ENCODE peak calls at places on chromosomes 13 and 19, in four cellular contexts. One of them, this sample, is unnamed.
A peak's percentile ranks its signal among the peaks of the same experiment; 100 is the strongest.

GRCh38 chr13:98752111-98752941 is at the start of gene SLC15A1:
- DNase-seq in H1: peak; percentile 70
- DNase-seq in GM12878: no peak
- DNase-seq in K562: no peak
- DNase-seq in this sample: no peak

GRCh38 chr19:45107621-45108170 is 14.7 kb downstream of the PPP1R37 start:
- DNase-seq in GM12878: no peak
- DNase-seq in H1: no peak
- DNase-seq in K562: no peak
- DNase-seq in this sample: no peak

GRCh38 chr19:51227324-51227723 is 2.4 kb downstream of the CD33 start:
- DNase-seq in GM12878: no peak
- DNase-seq in H1: no peak
- DNase-seq in K562: no peak
- DNase-seq in this sample: no peak

GRCh38 chr13:103009061-103009840 is 57.0 kb downstream of the SLC10A2 start:
- DNase-seq in H1: no peak
- DNase-seq in K562: no peak
- DNase-seq in GM12878: no peak
- DNase-seq in this sample: no peak

GRCh38 chr13:30806784-30807183 is 71.4 kb downstream of the ALOX5AP start:
- DNase-seq in H1: no peak
- DNase-seq in K562: no peak
- DNase-seq in GM12878: no peak
- DNase-seq in this sample: no peak

GRCh38 chr13:113802090-113802531 is 43.1 kb downstream of the TMEM255B start:
- DNase-seq in K562: peak; percentile 19
- DNase-seq in H1: peak; percentile 81
- DNase-seq in GM12878: no peak
- DNase-seq in this sample: peak; percentile 13

GRCh38 chr19:39405261-39405912 is 1.3 kb upstream of the ZFP36 start:
- DNase-seq in K562: no peak
- DNase-seq in H1: no peak
- DNase-seq in GM12878: no peak
- DNase-seq in this sample: no peak

GRCh38 chr19:38196948-38197656 is 26.9 kb downstream of the DPF1 start:
- DNase-seq in K562: no peak
- DNase-seq in H1: no peak
- DNase-seq in GM12878: no peak
- DNase-seq in this sample: no peak

GRCh38 chr13:30618186-30618937 is 642 bp downstream of the USPL1 start:
- DNase-seq in H1: no peak
- DNase-seq in GM12878: no peak
- DNase-seq in K562: no peak
- DNase-seq in this sample: peak; percentile 4

DNA sequence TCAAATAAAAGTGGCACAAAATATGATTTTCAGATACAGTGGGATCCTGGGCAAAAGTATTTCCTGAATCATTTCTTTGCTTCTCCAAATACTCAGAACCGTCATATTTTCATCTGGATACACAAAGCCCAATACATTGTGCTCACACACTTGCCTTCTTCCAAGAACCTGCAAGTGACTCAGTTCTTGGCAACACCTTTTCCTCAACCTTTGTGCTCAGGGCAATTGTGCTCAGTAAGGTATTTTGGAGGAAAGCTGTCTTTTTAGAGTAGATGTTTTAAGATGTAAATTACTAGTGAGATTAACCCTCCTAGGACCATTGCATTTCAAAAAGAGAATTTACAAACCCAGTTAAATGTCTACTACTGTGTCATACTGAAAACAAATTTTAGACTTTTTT is 233.5 kb downstream of the EFNB2 start:
- DNase-seq in GM12878: no peak
- DNase-seq in K562: no peak
- DNase-seq in H1: no peak
- DNase-seq in this sample: no peak
- TF ChIP-seq HDAC6 in GM12878: no peak
- TF ChIP-seq HDAC6 in K562: no peak
- TF ChIP-seq HDAC6 in H1: no peak
- TF ChIP-seq HDAC6 in this sample: no peak

DNA sequence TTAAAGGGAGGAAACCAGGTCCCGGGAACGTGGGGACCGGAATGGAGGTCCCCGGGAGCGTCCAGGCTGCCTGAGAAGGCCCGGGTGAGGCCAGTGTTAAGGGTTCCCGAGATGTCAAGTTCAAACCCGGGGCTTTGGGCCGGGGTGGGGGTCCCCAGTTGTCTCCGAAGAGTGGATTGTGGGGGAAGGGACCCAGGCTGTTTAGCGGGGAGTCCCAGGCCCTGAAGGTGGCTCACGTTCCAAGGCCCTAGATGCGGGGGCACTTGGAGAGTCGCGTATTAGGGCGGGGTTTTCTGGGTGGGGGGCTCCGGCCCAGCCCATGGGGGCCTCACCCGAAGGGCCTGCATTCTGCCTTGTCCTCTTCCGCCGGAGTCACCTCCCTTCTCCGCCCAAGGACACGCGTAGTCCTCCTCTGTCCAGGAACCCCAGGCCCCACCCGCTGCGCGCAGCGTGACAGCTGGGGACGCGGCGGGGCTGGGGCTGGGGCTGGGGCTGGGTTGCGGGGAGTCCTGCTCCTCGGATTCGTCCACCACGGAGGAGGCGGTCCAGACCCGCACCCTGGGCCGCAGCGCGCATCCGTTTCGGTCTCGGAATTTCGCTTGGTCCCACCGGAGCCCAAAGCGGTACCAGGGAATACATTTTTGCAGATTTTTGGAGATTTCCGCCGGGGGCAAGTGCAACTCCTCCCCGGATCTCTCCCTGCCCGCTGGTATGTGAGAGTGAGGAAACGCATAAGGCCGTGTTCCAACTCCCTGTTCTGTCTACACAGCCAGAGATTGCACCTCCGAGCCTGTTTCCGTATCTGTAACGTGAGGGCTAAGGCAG is at the start of gene COX7A1:
- DNase-seq in H1: no peak
- DNase-seq in K562: no peak
- DNase-seq in GM12878: no peak
- DNase-seq in this sample: no peak
- TF ChIP-seq POLR2A in H1: no peak
- TF ChIP-seq POLR2A in K562: no peak
- TF ChIP-seq POLR2A in GM12878: peak; percentile 30
- TF ChIP-seq POLR2A in this sample: no peak

DNA sequence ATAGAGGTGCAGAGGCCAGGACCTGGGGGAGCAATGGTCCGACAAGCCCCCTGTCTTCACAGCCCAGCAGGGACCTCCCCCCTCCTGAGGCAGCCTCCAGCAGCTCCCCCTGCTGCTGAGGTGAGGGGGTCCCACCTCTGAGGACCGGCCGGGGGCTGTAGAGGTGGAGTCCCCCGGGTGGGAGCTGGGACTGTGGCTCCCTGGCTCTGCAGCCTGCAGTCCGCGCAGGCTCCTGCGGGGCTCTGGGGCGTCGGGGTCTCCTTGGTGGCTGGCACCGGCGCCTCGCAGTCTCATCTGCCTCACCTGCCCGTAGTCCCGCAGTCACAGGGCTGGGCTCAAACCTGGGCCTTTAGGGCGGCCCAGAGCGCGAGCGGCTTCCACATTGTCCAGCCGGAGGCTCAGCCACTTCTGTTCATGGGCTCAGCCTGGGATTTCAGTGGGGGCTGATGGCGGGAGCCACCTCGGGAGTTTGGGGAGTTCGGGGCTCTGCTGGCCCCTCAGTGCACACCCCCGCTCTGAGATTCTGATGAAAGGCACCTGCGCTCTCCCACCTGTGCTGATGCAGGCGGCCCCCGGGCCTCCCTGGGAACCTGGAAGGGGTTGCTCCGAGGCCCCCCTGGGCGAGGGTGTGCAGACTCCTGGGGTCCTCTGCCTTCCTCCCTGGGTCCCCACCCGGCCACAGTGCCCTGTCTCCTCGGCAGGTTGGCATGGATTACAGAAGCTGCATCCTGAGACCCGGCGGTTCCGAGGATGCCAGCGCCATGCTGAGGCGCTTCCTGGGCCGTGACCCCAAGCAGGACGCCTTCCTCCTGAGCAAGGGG is 7.0 kb upstream of the ZNF554 start:
- DNase-seq in GM12878: no peak
- DNase-seq in K562: no peak
- DNase-seq in H1: no peak
- DNase-seq in this sample: no peak
- TF ChIP-seq HDAC6 in GM12878: no peak
- TF ChIP-seq HDAC6 in K562: no peak
- TF ChIP-seq HDAC6 in H1: no peak
- TF ChIP-seq HDAC6 in this sample: no peak

DNA sequence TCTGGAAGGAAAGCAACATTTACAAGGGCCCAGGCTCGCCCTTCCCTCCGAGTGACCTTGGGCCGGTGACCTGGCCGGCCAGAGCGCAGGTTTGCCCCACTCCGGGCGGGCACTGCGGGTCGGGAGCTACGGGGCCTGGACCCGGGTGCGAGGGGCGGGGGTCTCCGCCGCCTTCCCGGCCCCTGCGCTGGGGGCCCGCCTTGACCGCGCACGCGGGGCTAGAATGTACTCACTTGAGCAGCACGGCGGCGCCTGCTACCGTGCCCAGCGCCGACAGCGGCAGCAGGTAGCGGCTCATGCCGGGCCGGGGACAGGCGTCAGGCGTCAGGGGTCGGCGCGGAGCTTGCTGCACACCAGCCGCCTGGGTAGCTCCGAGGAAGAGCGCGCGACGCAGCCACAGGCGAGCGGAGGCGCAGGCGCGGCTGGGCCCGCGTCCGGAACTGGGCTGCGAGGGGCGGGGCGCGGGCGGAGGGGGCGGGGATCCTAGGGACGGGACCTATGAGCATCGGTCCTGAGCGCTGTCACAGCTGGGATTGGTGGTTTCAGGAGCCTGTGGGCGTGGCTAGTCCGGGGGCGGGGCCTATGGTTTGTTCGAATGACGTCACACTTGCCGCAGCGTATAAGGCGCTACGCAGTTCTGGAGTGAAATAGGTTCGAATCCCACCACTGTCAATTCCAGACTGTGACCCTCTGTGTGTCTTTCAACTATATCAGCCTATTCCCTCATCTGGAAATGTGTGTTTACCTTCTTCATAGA is at the start of gene RDH13:
- DNase-seq in H1: peak; percentile 100
- DNase-seq in GM12878: peak; percentile 75
- DNase-seq in K562: peak; percentile 98
- DNase-seq in this sample: peak; percentile 89
- TF ChIP-seq POLR2A in H1: no peak
- TF ChIP-seq POLR2A in GM12878: peak; percentile 72
- TF ChIP-seq POLR2A in K562: peak; percentile 81
- TF ChIP-seq POLR2A in this sample: peak; percentile 84

DNA sequence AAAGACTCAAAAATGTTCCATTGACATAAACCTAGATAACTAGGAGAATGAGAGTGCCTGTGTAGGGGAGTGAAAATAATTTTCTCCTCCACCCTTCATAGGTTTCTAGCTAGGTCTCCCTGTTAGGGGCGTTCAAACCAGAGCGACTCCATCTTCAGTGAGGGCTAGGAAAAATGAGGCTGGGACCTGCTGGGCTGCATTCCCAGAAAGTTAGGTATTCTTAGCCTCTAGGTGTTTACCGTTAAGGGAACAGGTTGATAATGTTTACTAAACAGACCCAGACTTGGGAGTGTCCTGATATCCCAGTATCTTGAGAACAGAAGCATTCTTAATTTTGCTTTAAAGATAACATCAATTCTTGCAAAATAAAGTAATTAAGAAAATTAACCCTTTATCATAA is 20.1 kb downstream of the PABPC3 start:
- DNase-seq in GM12878: no peak
- DNase-seq in K562: no peak
- DNase-seq in H1: no peak
- DNase-seq in this sample: no peak
- TF ChIP-seq HDAC6 in GM12878: no peak
- TF ChIP-seq HDAC6 in K562: no peak
- TF ChIP-seq HDAC6 in H1: no peak
- TF ChIP-seq HDAC6 in this sample: no peak

GRCh38 chr19:18000981-18001836 is 6.8 kb upstream of the ARRDC2 start:
- DNase-seq in GM12878: no peak
- DNase-seq in H1: peak; percentile 77
- DNase-seq in K562: peak; percentile 90
- DNase-seq in this sample: peak; percentile 70
- TF ChIP-seq POLR2A in GM12878: peak; percentile 81
- TF ChIP-seq POLR2A in H1: no peak
- TF ChIP-seq POLR2A in K562: peak; percentile 73
- TF ChIP-seq POLR2A in this sample: no peak

GRCh38 chr13:34025746-34026145 is 207.8 kb downstream of the RFC3 start:
- DNase-seq in GM12878: no peak
- DNase-seq in H1: no peak
- DNase-seq in K562: no peak
- DNase-seq in this sample: no peak
- TF ChIP-seq HDAC6 in GM12878: no peak
- TF ChIP-seq HDAC6 in H1: no peak
- TF ChIP-seq HDAC6 in K562: no peak
- TF ChIP-seq HDAC6 in this sample: no peak

GRCh38 chr19:13002970-13003540 is 7.8 kb downstream of the NFIX start:
- DNase-seq in H1: no peak
- DNase-seq in GM12878: no peak
- DNase-seq in K562: no peak
- DNase-seq in this sample: no peak

GRCh38 chr19:13001166-13001501 is 5.9 kb downstream of the NFIX start:
- DNase-seq in H1: no peak
- DNase-seq in K562: no peak
- DNase-seq in GM12878: no peak
- DNase-seq in this sample: no peak

GRCh38 chr19:13001502-13002388 is 6.5 kb downstream of the NFIX start:
- DNase-seq in GM12878: no peak
- DNase-seq in K562: no peak
- DNase-seq in H1: no peak
- DNase-seq in this sample: no peak

GRCh38 chr19:13004273-13004672 is 9.0 kb downstream of the NFIX start:
- DNase-seq in GM12878: no peak
- DNase-seq in H1: no peak
- DNase-seq in K562: no peak
- DNase-seq in this sample: no peak

GRCh38 chr19:13002389-13002898 is 7.2 kb downstream of the NFIX start:
- DNase-seq in GM12878: no peak
- DNase-seq in K562: no peak
- DNase-seq in H1: no peak
- DNase-seq in this sample: no peak
- TF ChIP-seq POLR2A in GM12878: no peak
- TF ChIP-seq POLR2A in K562: no peak
- TF ChIP-seq POLR2A in H1: no peak
- TF ChIP-seq POLR2A in this sample: no peak

GRCh38 chr19:13934785-13935109 is 3.5 kb downstream of the PODNL1 start:
- DNase-seq in K562: no peak
- DNase-seq in H1: no peak
- DNase-seq in GM12878: no peak
- DNase-seq in this sample: no peak

GRCh38 chr19:13932911-13933393 is 5.3 kb downstream of the PODNL1 start:
- DNase-seq in H1: no peak
- DNase-seq in GM12878: no peak
- DNase-seq in K562: no peak
- DNase-seq in this sample: no peak

GRCh38 chr19:13938361-13939027 is at the start of gene PODNL1:
- DNase-seq in H1: no peak
- DNase-seq in GM12878: no peak
- DNase-seq in K562: no peak
- DNase-seq in this sample: no peak

GRCh38 chr19:13937479-13938360 is 497 bp downstream of the PODNL1 start:
- DNase-seq in K562: no peak
- DNase-seq in H1: no peak
- DNase-seq in GM12878: no peak
- DNase-seq in this sample: no peak

GRCh38 chr19:13935765-13936486 is 2.3 kb downstream of the PODNL1 start:
- DNase-seq in K562: peak; percentile 52
- DNase-seq in GM12878: no peak
- DNase-seq in H1: no peak
- DNase-seq in this sample: no peak
- TF ChIP-seq HDAC6 in K562: no peak
- TF ChIP-seq HDAC6 in GM12878: no peak
- TF ChIP-seq HDAC6 in H1: no peak
- TF ChIP-seq HDAC6 in this sample: no peak

This sample was measured in HepG2.